ENCODE peak calls at places on chromosomes 16 and 17, in nine cellular contexts. C is GM12865; Z is ovary; N is Peyer's patch; F is coronary artery; V is fibroblast of lung; E is CD8-positive, alpha-beta T cell; O is adrenal gland; G is cardiac muscle cell. Y is an unnamed sample.

GRCh38 chr16:12147681-12148479 is 171.3 kb downstream of the SNX29 start:
- DNase-seq in C (peak; percentile 28), Z (no peak), N (no peak), F (no peak), V (no peak), E (no peak), O (peak; percentile 14), G (no peak), Y (no peak)

GRCh38 chr16:88743693-88744519 is 37.6 kb downstream of the CTU2 start:
- DNase-seq in C (peak; percentile 73), Z (peak; percentile 84), N (peak; percentile 92), F (peak; percentile 84), V (peak; percentile 43), E (peak; percentile 88), O (peak; percentile 71), G (peak; percentile 85), Y (peak; percentile 16)

GRCh38 chr17:77325826-77326581 is 185.2 kb downstream of the SEC14L1 start:
- DNase-seq in C (no peak), Z (peak; percentile 36), N (peak; percentile 58), F (no peak), V (peak; percentile 24), E (no peak), O (no peak), G (no peak), Y (no peak)

GRCh38 chr16:84890427-84890826 is 70.6 kb downstream of the CRISPLD2 start:
- DNase-seq in C (no peak), Z (no peak), N (no peak), F (no peak), V (no peak), E (no peak), O (no peak), G (no peak), Y (no peak)

GRCh38 chr16:52298769-52299168 is 248.2 kb downstream of the TOX3 start:
- DNase-seq in C (no peak), Z (no peak), N (no peak), F (no peak), V (no peak), E (no peak), O (no peak), G (no peak), Y (no peak)

GRCh38 chr16:72725643-72726042 is 322.3 kb downstream of the ZFHX3 start:
- DNase-seq in C (no peak), Z (no peak), N (no peak), F (no peak), V (no peak), E (no peak), O (no peak), G (no peak), Y (no peak)

GRCh38 chr17:44464037-44464436 is 39.2 kb downstream of the GPATCH8 start:
- DNase-seq in C (no peak), Z (no peak), N (no peak), F (no peak), V (peak; percentile 68), E (no peak), O (no peak), G (no peak), Y (no peak)

GRCh38 chr17:1592751-1593629 is 30.4 kb upstream of the PITPNA start:
- DNase-seq in C (peak; percentile 91), Z (no peak), N (peak; percentile 94), F (no peak), V (no peak), E (no peak), O (no peak), G (no peak), Y (no peak)

DNA sequence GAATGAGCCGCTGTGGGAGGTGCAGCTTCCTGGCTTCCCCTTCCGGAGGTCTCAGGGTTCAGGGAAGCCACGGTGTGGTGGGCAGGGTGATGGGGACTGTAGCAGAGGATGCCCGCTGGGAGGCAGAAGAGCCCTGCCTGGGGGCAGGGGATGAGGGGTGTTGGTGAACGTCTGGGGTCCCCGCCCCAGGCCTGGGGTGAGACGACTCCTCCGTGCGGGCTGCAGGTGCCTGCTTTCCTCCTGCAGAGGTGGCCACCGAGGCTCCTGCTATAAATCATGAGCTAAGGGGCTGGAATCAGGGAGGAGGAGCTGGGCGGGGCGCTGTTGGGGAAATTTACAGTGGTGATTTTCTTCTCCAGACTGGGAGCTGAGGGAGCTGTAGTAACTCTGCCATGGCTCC is 167.0 kb downstream of the MRM1 start:
- DNase-seq in C (no peak), Z (no peak), N (no peak), F (no peak), V (no peak), E (no peak), O (no peak), G (no peak), Y (no peak)
- TF ChIP-seq CTCF in C (peak; percentile 15), Z (no peak), N (no peak), F (no peak), V (no peak), E (no peak), O (no peak), G (peak; percentile 9), Y (no peak)

GRCh38 chr17:60579551-60579950 is 20.4 kb upstream of the PPM1D start:
- DNase-seq in C (no peak), Z (no peak), N (no peak), F (no peak), V (no peak), E (no peak), O (no peak), G (no peak), Y (no peak)

GRCh38 chr17:60573139-60573975 is 26.6 kb upstream of the PPM1D start:
- DNase-seq in C (no peak), Z (no peak), N (no peak), F (no peak), V (peak; percentile 91), E (no peak), O (no peak), G (peak; percentile 13), Y (no peak)

GRCh38 chr17:60579090-60579489 is 20.9 kb upstream of the PPM1D start:
- DNase-seq in C (no peak), Z (no peak), N (no peak), F (no peak), V (peak; percentile 18), E (no peak), O (peak; percentile 50), G (no peak), Y (no peak)

GRCh38 chr17:60583008-60583407 is 17.0 kb upstream of the PPM1D start:
- DNase-seq in C (no peak), Z (no peak), N (no peak), F (no peak), V (no peak), E (no peak), O (no peak), G (no peak), Y (no peak)

DNA sequence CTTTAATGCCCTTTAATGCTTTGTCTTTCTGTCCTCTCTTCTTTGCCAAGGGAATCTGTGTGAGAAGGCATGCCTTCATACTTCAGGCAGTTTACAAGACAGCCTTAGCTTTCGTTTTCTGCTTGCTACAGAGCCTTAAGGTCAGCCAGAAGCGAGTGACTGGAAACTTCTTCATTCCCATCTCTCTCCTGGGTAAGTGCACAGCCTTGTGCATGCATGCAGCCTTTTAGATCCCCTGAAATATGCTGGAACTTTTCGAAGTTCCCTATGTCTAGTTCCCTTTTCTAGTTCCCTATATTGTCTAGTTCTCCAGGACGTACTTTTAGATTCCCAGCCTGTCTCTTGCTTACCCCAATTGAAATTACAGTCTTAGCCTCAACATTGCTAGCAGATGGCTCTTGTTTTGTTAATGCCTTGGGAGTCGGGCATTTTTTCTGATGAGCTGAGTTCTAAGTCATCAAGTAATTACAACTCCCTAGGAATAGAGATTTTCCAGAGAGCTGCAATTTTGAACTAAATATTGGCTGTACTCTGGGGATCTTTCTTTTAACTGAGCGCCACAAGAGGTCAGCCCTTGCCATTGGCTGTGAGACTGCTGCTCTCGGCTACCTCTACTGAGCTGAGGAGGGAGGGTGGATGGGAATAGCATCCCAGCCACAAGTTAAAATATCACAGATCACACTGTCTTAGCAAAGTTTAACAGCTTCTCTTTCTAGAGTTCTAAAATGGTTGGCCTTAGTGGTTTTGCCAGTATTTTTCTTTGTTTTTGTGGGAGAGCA is 22.7 kb upstream of the PPM1D start:
- DNase-seq in C (peak; percentile 51), Z (no peak), N (no peak), F (no peak), V (peak; percentile 47), E (no peak), O (peak; percentile 56), G (no peak), Y (no peak)
- TF ChIP-seq CTCF in C (no peak), Z (peak; percentile 18), N (no peak), F (no peak), V (peak; percentile 28), E (no peak), O (no peak), G (peak; percentile 4), Y (peak; percentile 36)

GRCh38 chr17:10169274-10169673 is 29.1 kb downstream of the GAS7 start:
- DNase-seq in C (no peak), Z (no peak), N (no peak), F (no peak), V (no peak), E (no peak), O (no peak), G (no peak), Y (no peak)

GRCh38 chr17:10172241-10172741 is 26.1 kb downstream of the GAS7 start:
- DNase-seq in C (peak; percentile 61), Z (no peak), N (no peak), F (no peak), V (no peak), E (no peak), O (no peak), G (no peak), Y (no peak)

GRCh38 chr17:10171581-10171981 is 26.8 kb downstream of the GAS7 start:
- DNase-seq in C (peak; percentile 71), Z (no peak), N (no peak), F (no peak), V (no peak), E (no peak), O (no peak), G (peak; percentile 26), Y (no peak)

GRCh38 chr17:10171057-10171456 is 27.3 kb downstream of the GAS7 start:
- DNase-seq in C (no peak), Z (no peak), N (no peak), F (no peak), V (no peak), E (no peak), O (no peak), G (no peak), Y (no peak)

DNA sequence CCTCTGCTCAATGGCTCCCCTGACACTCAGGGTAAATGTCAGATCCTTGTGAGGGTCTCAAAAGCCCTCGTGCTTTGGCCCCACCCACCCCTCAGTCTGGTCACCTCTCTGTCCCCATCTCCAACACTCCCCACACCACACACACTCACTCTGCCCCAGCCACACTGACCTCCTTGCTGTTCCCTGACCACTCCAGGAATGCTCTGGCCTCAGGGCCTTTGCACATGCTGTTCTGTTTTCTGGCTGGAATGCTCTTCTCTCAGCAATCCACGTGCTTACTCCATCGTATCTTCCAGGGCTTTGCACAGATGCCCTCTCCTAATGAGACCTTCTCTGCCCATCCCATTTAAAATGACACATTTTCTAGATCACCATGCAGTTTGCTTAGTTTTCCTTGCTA is 28.2 kb downstream of the GAS7 start:
- DNase-seq in C (no peak), Z (no peak), N (no peak), F (no peak), V (no peak), E (no peak), O (no peak), G (no peak), Y (no peak)
- TF ChIP-seq CTCF in C (no peak), Z (no peak), N (no peak), F (no peak), V (no peak), E (no peak), O (no peak), G (no peak), Y (no peak)

DNA sequence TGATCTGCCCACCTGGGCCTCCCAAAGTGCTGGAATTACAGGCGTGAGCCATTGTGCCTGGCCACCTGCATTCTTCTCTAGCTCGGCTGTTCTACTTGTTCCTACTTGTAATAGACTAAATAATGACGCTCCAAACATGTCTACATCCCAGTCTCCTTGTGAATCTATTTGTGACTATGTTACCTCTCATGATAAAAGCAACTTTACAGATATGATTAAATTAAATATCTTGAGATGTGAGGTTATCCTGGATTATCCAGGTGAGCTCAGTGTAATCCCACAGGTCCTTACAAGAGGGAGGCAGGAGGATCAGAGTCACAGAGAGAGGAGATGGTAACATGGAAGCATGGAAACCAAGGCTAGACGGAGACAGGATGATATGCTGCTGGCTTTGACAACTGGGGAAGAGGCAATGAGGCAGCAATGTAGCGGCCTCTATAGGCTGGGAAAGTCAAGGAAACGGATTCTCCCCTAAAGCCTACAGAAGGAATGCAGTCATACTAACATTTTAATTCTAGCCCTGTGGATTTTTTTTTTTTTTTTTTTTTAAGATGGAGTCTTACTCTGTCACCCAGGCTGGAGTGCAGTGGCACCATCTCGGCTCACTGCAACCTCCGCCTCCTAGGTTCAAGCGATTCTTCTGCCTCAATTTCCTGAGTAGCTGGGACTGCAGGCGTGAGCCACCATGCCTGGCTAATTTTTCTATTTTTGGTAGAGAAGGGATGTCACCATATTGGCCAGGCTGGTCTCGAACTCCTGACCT is 5.0 kb upstream of the LASP1 start:
- DNase-seq in C (no peak), Z (no peak), N (no peak), F (no peak), V (peak; percentile 41), E (no peak), O (no peak), G (peak; percentile 40), Y (no peak)
- TF ChIP-seq CTCF in C (no peak), Z (no peak), N (no peak), F (no peak), V (peak; percentile 59), E (no peak), O (no peak), G (peak; percentile 62), Y (peak; percentile 39)

Y was measured in AG09319.